ENCODE peak calls at places on chromosomes 12 and 14, in four cellular contexts. N, Y, V and G are unnamed samples.
A peak's percentile ranks its signal among the peaks of the same experiment; 100 is the strongest.

GRCh38 chr14:51643137-51643536 is 8.6 kb upstream of the FRMD6 start:
- DNase-seq in N (no peak), Y (no peak), V (no peak), G (no peak)

GRCh38 chr12:56130876-56131275 is 2.8 kb downstream of the ESYT1 start:
- DNase-seq in N (no peak), Y (no peak), V (no peak), G (no peak)

GRCh38 chr12:14710632-14711324 is 14.4 kb upstream of the GUCY2C start:
- DNase-seq in N (no peak), Y (no peak), V (no peak), G (no peak)

GRCh38 chr14:75978249-75978731 is 3.5 kb downstream of the TGFB3 start:
- DNase-seq in N (no peak), Y (no peak), V (no peak), G (no peak)

GRCh38 chr12:93058280-93058679 is 129.2 kb upstream of the EEA1 start:
- DNase-seq in N (no peak), Y (no peak), V (no peak), G (no peak)

GRCh38 chr14:22668417-22668816 is 24.3 kb upstream of the OR6J1 start:
- DNase-seq in N (no peak), Y (no peak), V (no peak), G (no peak)

GRCh38 chr14:67680121-67680602 is 5.7 kb upstream of the VTI1B start:
- DNase-seq in N (no peak), Y (no peak), V (no peak), G (no peak)

GRCh38 chr12:49274396-49275069 is 9.7 kb downstream of the TUBA1C start:
- DNase-seq in N (peak; percentile 60), Y (no peak), V (no peak), G (no peak)

GRCh38 chr14:70955543-70956480 is 48.6 kb downstream of the PCNX1 start:
- DNase-seq in N (no peak), Y (no peak), V (peak; percentile 29), G (no peak)

GRCh38 chr12:66885115-66885875 is 206.4 kb upstream of the GRIP1 start:
- DNase-seq in N (no peak), Y (no peak), V (no peak), G (no peak)

GRCh38 chr12:52670506-52670905 is 9.7 kb downstream of the KRT1 start:
- DNase-seq in N (no peak), Y (no peak), V (no peak), G (no peak)

GRCh38 chr12:53791735-53792326 is 40.1 kb upstream of the CISTR start:
- DNase-seq in N (no peak), Y (no peak), V (no peak), G (no peak)

GRCh38 chr12:77166711-77167110 is 101.3 kb upstream of the E2F7 start:
- DNase-seq in N (no peak), Y (no peak), V (no peak), G (no peak)

GRCh38 chr14:68692916-68693771 is 99.7 kb downstream of the ZFP36L1 start:
- DNase-seq in N (no peak), Y (no peak), V (no peak), G (no peak)

GRCh38 chr12:25424186-25424854 is 128.8 kb downstream of the LMNTD1 start:
- DNase-seq in N (no peak), Y (no peak), V (no peak), G (no peak)

DNA sequence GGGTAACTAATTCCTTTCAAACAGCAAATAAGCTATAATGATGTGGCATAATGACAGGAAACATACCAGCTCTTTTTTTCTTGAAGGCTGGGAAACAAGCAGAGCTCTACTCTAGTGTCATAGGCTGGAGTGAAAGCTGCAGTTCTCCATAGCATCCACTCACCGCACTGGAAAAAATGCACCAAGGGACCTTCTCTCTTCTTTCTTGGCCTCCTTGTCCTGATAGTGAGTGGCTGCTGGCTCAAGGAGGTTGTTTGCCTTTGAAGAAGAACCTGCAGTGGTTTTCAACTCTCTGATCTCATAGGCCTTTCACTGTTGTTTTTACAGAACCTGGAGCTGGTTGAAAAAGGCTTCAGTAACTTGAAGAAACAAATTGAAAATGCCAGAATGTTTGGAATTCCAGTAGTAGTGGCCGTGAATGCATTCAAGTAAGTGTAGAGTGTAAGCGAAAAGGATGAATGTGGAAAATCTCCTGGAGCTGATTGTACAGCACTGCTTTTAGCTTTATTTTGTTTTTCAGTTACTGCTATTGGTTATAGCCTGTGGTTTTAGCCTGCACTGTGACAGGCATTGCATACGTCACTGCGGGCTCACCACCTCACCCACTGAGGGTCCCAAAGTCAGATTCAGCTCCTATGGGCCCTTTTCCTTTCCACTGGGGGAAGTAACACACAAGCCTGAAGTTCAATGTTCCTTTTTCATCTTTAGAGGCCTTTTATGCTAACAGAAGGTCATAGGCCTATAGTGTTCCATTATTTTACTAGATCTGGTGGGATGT is 17.2 kb upstream of the AKAP5 start:
- DNase-seq in N (no peak), Y (no peak), V (no peak), G (no peak)
- H3K4me1 ChIP-seq in N (peaks cover 8% of the 10 kb centered on the region), Y (no peaks in the 10 kb centered on the region), V (no peaks in the 10 kb centered on the region), G (peaks cover 7% of the 10 kb centered on the region)

GRCh38 chr12:2295941-2296461 is 243.2 kb downstream of the CACNA1C start:
- DNase-seq in N (no peak), Y (no peak), V (no peak), G (no peak)
- H3K4me1 ChIP-seq in N (peaks cover 61% of the 10 kb centered on the region), Y (peaks cover 5% of the 10 kb centered on the region), V (no peaks in the 10 kb centered on the region), G (no peaks in the 10 kb centered on the region)

GRCh38 chr14:105087963-105088811 is 23.0 kb upstream of the GPR132 start:
- DNase-seq in N (peak; percentile 64), Y (peak; percentile 77), V (peak; percentile 40), G (peak; percentile 51)
- H3K4me1 ChIP-seq in N (peaks cover 53% of the 10 kb centered on the region), Y (peaks cover 21% of the 10 kb centered on the region), V (peaks cover 51% of the 10 kb centered on the region), G (peaks cover 12% of the 10 kb centered on the region)

DNA sequence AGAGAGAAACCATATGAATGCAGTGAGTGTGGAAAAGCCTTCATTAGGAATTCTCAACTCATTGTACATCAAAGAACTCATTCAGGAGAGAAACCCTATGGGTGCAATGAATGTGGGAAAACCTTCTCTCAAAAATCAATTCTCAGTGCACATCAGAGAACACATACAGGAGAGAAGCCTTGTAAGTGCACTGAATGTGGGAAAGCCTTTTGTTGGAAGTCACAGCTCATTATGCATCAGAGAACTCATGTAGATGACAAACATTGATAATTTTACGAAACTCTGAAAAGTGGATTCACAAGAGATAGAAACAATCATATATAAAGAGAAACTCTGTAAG is 22.9 kb downstream of the ZNF268 start:
- DNase-seq in N (no peak), Y (no peak), V (no peak), G (no peak)
- H3K4me1 ChIP-seq in N (no peaks in the 10 kb centered on the region), Y (no peaks in the 10 kb centered on the region), V (no peaks in the 10 kb centered on the region), G (no peaks in the 10 kb centered on the region)

DNA sequence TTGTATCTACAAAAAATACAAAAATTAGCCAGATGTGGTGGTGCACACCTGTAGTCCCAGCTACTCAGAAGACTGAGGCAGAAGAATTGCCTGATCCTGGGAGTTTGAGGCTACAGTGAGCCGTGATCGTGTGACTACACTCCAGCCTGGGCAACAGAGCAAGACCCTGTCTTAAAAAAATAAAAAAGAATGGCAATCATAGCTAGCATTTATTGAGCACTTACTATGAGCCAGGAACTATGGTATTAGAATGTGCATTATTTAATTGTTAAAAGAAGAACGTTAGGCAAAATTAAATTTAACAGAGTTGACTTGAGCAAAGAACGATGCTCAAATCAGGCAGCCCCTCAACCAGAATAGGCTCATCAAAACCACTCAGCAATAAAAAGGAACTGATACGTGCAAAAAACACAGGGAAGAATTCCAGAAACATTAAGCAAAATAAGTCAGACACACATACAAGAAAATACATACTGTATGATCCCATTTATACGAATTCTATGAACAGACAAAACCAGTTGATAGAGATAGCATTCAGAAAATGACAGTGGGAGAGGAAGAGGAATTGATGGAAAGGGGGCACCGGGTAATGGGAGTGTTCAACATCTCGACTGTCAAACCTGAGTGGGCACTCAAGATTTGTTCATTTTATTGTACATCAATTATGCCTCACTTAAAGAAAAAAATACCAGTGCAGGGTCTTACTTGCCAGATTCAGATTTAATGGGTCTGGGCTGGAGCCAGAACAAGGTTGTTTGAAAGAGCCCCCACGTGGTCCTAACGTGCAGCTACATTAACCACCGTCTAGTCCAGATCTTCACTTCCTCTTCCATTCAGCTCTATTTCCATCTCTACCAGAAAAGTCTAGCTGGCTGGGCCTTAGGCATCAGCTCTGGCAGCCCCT is 8.0 kb downstream of the SCNN1A start:
- DNase-seq in N (peak; percentile 25), Y (no peak), V (peak; percentile 56), G (no peak)
- H3K4me1 ChIP-seq in N (peaks cover 18% of the 10 kb centered on the region), Y (peaks cover 18% of the 10 kb centered on the region), V (peaks cover 61% of the 10 kb centered on the region), G (peaks cover 14% of the 10 kb centered on the region)

GRCh38 chr12:108724054-108724889 is 7.0 kb downstream of the CORO1C start:
- DNase-seq in N (peak; percentile 39), Y (no peak), V (no peak), G (peak; percentile 2)

GRCh38 chr12:108722992-108723766 is 8.1 kb downstream of the CORO1C start:
- DNase-seq in N (no peak), Y (no peak), V (no peak), G (peak; percentile 22)

GRCh38 chr12:108722463-108722862 is 8.9 kb downstream of the CORO1C start:
- DNase-seq in N (no peak), Y (no peak), V (no peak), G (no peak)

GRCh38 chr12:108721824-108722223 is 9.5 kb downstream of the CORO1C start:
- DNase-seq in N (no peak), Y (no peak), V (no peak), G (no peak)

GRCh38 chr12:108720757-108721514 is 10.4 kb downstream of the CORO1C start:
- DNase-seq in N (no peak), Y (no peak), V (no peak), G (no peak)
- H3K4me1 ChIP-seq in N (peaks cover 76% of the 10 kb centered on the region), Y (peaks cover 6% of the 10 kb centered on the region), V (peaks cover 58% of the 10 kb centered on the region), G (peaks cover 30% of the 10 kb centered on the region)